ENCODE peak calls at places on chromosomes 12 and 14, in six cellular contexts. Z is A172; F is substantia nigra; B is activated CD4-positive, alpha-beta T cell treated with anti-CD3 and anti-CD28 coated beads, Interleukin-2, amount 10 ng/mL, durations not matched to agents 7 days and 5 days; O is anterior cingulate cortex; J is NCI-H345. C is an unnamed sample.

GRCh38 chr14:77306406-77307098 is 14.1 kb downstream of the POMT2 start:
- DNase-seq in Z (no peak), F (peak), B (no peak), O (no peak), J (no peak), C (peak)

GRCh38 chr12:117069926-117070900 is 29.0 kb downstream of the TESC start:
- DNase-seq in Z (no peak), F (no peak), B (no peak), O (no peak), J (no peak), C (no peak)

GRCh38 chr12:38648813-38649212 is 256.6 kb downstream of the CPNE8 start:
- DNase-seq in Z (no peak), F (no peak), B (no peak), O (no peak), J (no peak), C (no peak)

GRCh38 chr12:111408116-111408440 is 2.4 kb downstream of the SH2B3 start:
- DNase-seq in Z (no peak), F (no peak), B (no peak), O (no peak), J (no peak), C (no peak)

GRCh38 chr12:132942611-132943010 is 13.5 kb downstream of the ZNF605 start:
- DNase-seq in Z (no peak), F (no peak), B (no peak), O (no peak), J (no peak), C (no peak)

GRCh38 chr12:2053675-2054070 is 886 bp downstream of the CACNA1C start:
- DNase-seq in Z (no peak), F (no peak), B (no peak), O (no peak), J (no peak), C (no peak)

GRCh38 chr14:102748806-102749205 is 28.4 kb upstream of the TRAF3 start:
- DNase-seq in Z (no peak), F (no peak), B (no peak), O (no peak), J (no peak), C (no peak)

GRCh38 chr12:58302487-58303011 is 361.2 kb downstream of the ATP23 start:
- DNase-seq in Z (no peak), F (no peak), B (no peak), O (no peak), J (peak), C (no peak)

GRCh38 chr12:10283028-10283427 is 24.6 kb upstream of the KLRD1 start:
- DNase-seq in Z (no peak), F (no peak), B (no peak), O (no peak), J (peak), C (peak)

GRCh38 chr14:74593241-74593985 is 18.6 kb downstream of the LTBP2 start:
- DNase-seq in Z (no peak), F (no peak), B (no peak), O (no peak), J (no peak), C (no peak)

GRCh38 chr12:21881950-21882349 is 59.3 kb downstream of the ABCC9 start:
- DNase-seq in Z (no peak), F (no peak), B (no peak), O (no peak), J (no peak), C (peak)

GRCh38 chr14:54715244-54715643 is 148.3 kb downstream of the SAMD4A start:
- DNase-seq in Z (no peak), F (no peak), B (no peak), O (no peak), J (no peak), C (no peak)

GRCh38 chr12:122138181-122138580 is 35.8 kb downstream of the IL31 start:
- DNase-seq in Z (no peak), F (no peak), B (no peak), O (no peak), J (no peak), C (no peak)

GRCh38 chr14:33834101-33834955 is 116.5 kb downstream of the EGLN3 start:
- DNase-seq in Z (no peak), F (no peak), B (no peak), O (no peak), J (no peak), C (no peak)